ENCODE peak calls at places on chromosomes 2 and 18, in seven cellular contexts. J, V, G, Y, A, R and C are unnamed samples.

GRCh38 chr2:100646039-100646438 is 83.2 kb downstream of the PDCL3 start:
- DNase-seq in J (no peak), V (no peak), G (no peak), Y (no peak), A (no peak), R (no peak), C (no peak)

GRCh38 chr2:151649966-151650365 is 84.3 kb downstream of the NEB start:
- DNase-seq in J (no peak), V (no peak), G (no peak), Y (no peak), A (no peak), R (no peak), C (no peak)

GRCh38 chr2:23423062-23423872 is 38.3 kb downstream of the KLHL29 start:
- DNase-seq in J (no peak), V (no peak), G (no peak), Y (no peak), A (no peak), R (no peak), C (no peak)

GRCh38 chr2:237227190-237227988 is 141.7 kb downstream of the COPS8 start:
- DNase-seq in J (peak; percentile 19), V (no peak), G (no peak), Y (no peak), A (peak; percentile 98), R (no peak), C (no peak)

GRCh38 chr2:146147448-146148012 is 1627.6 kb upstream of the ZEB2 start:
- DNase-seq in J (no peak), V (no peak), G (no peak), Y (no peak), A (no peak), R (no peak), C (no peak)

GRCh38 chr2:104976603-104977120 is 61.2 kb upstream of the MRPS9 start:
- DNase-seq in J (peak; percentile 40), V (no peak), G (no peak), Y (peak; percentile 14), A (no peak), R (no peak), C (peak; percentile 71)

GRCh38 chr18:12659904-12660605 is 2.1 kb upstream of the SPIRE1 start:
- DNase-seq in J (peak; percentile 48), V (peak; percentile 56), G (no peak), Y (peak; percentile 41), A (peak; percentile 63), R (no peak), C (peak; percentile 66)

GRCh38 chr2:55035716-55036115 is 14.5 kb downstream of the RTN4 start:
- DNase-seq in J (no peak), V (no peak), G (no peak), Y (no peak), A (no peak), R (no peak), C (no peak)

GRCh38 chr2:167013227-167013626 is 124.9 kb downstream of the XIRP2 start:
- DNase-seq in J (no peak), V (no peak), G (no peak), Y (no peak), A (peak; percentile 52), R (no peak), C (no peak)

GRCh38 chr2:30354150-30354549 is 92.9 kb upstream of the LCLAT1 start:
- DNase-seq in J (no peak), V (no peak), G (no peak), Y (no peak), A (no peak), R (no peak), C (no peak)

GRCh38 chr2:240441993-240442411 is 6.5 kb downstream of the GPC1 start:
- DNase-seq in J (no peak), V (no peak), G (peak; percentile 46), Y (no peak), A (no peak), R (no peak), C (no peak)

GRCh38 chr18:57585421-57585820 is 1.1 kb downstream of the FECH start:
- DNase-seq in J (no peak), V (no peak), G (no peak), Y (no peak), A (peak; percentile 47), R (no peak), C (no peak)

GRCh38 chr18:28003451-28003850 is 173.5 kb downstream of the CDH2 start:
- DNase-seq in J (no peak), V (no peak), G (no peak), Y (no peak), A (peak; percentile 41), R (no peak), C (no peak)

GRCh38 chr2:208620487-208620978 is 213.9 kb downstream of the PTH2R start:
- DNase-seq in J (no peak), V (no peak), G (no peak), Y (no peak), A (no peak), R (no peak), C (no peak)

GRCh38 chr2:40511661-40512213 is 59.8 kb upstream of the SLC8A1 start:
- DNase-seq in J (no peak), V (peak; percentile 22), G (no peak), Y (peak; percentile 14), A (peak; percentile 74), R (no peak), C (no peak)

GRCh38 chr2:6764968-6765723 is 100.6 kb downstream of the CMPK2 start:
- DNase-seq in J (no peak), V (no peak), G (no peak), Y (no peak), A (no peak), R (no peak), C (no peak)

GRCh38 chr2:190501702-190502407 is 32.7 kb downstream of the NEMP2 start:
- DNase-seq in J (no peak), V (no peak), G (no peak), Y (no peak), A (peak; percentile 4), R (no peak), C (no peak)

GRCh38 chr2:98445708-98446577 is 1.3 kb downstream of the INPP4A start:
- DNase-seq in J (no peak), V (no peak), G (no peak), Y (no peak), A (no peak), R (no peak), C (no peak)

GRCh38 chr2:72024451-72025175 is 123.0 kb downstream of the CYP26B1 start:
- DNase-seq in J (no peak), V (no peak), G (no peak), Y (no peak), A (no peak), R (peak; percentile 61), C (no peak)

GRCh38 chr2:6027066-6027465 is 334.9 kb downstream of the SOX11 start:
- DNase-seq in J (no peak), V (no peak), G (no peak), Y (no peak), A (no peak), R (no peak), C (no peak)

GRCh38 chr2:86368181-86368824 is 30.9 kb upstream of the REEP1 start:
- DNase-seq in J (peak; percentile 33), V (peak; percentile 78), G (peak; percentile 52), Y (peak; percentile 50), A (peak; percentile 12), R (no peak), C (peak; percentile 21)

GRCh38 chr2:127644661-127645394 is 1.1 kb upstream of the GPR17 start:
- DNase-seq in J (no peak), V (no peak), G (no peak), Y (no peak), A (no peak), R (no peak), C (no peak)
- H3K4me1 ChIP-seq in J (peaks cover 9% of the 10 kb centered on the region), V (no peaks in the 10 kb centered on the region), G (peaks cover 6% of the 10 kb centered on the region), Y (peaks cover 44% of the 10 kb centered on the region), A (peaks cover 17% of the 10 kb centered on the region), R (no peaks in the 10 kb centered on the region), C (peaks cover 12% of the 10 kb centered on the region)

DNA sequence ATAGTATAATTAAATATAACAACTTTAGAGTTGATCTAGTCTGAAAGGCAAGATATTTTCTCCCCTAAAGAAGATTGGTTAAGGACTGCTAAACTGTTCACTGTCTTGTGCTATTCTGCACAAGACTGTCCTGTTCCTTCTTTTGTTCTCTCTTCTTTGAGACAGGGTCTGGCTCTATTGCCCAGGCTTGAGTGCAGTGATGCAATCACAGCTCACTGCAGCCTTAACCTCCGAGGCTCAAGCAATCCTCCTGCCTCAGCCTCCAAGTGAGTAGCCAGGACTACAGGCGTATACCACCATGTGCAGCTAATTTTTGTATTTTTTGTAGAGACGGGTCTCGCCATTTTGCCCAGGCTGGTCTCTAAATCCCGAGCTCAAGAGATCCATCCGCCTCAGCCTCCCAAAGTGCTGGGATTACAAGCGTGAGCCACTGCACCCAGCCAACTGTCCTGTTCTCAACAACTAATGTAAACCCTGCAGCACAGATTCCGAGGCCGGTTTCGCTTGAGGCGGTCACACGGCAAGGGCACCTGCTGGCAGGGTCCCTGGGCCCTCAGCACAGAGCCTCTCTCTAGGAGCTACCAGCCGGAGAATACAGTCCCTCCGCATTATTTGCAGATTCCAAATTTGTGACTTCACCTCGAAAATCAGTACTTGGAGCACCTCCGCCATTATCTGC is 16.4 kb downstream of the PXDN start:
- DNase-seq in J (no peak), V (no peak), G (no peak), Y (peak; percentile 3), A (no peak), R (peak; percentile 40), C (peak; percentile 5)
- H3K4me1 ChIP-seq in J (no peaks in the 10 kb centered on the region), V (peaks cover 30% of the 10 kb centered on the region), G (no peaks in the 10 kb centered on the region), Y (peaks cover 44% of the 10 kb centered on the region), A (peaks cover 55% of the 10 kb centered on the region), R (peaks cover 5% of the 10 kb centered on the region), C (no peaks in the 10 kb centered on the region)

GRCh38 chr2:168185583-168186274 is 61.7 kb downstream of the STK39 start:
- DNase-seq in J (no peak), V (no peak), G (no peak), Y (no peak), A (no peak), R (no peak), C (no peak)
- H3K4me1 ChIP-seq in J (peaks cover 88% of the 10 kb centered on the region), V (peaks cover 51% of the 10 kb centered on the region), G (peaks cover 45% of the 10 kb centered on the region), Y (peaks cover 76% of the 10 kb centered on the region), A (peaks cover 19% of the 10 kb centered on the region), R (peaks cover 5% of the 10 kb centered on the region), C (peaks cover 6% of the 10 kb centered on the region)

DNA sequence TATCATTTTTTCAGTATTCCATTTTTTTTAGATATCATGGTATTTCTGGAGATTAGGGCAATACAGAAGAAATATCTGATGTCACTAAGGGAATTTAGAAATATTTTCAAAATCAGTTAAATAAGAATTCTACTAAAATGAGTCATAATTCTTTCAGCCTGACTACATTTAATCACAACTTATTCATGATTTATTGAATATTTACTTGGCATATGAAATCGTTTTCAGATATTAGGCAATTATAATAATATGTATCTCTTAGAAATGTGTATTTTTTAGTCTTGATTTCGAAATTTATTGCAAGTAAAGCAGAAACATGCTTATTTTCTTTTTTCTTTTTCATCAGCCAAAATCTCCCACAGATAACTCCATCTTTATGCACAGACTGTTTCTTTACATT is 142.2 kb downstream of the CCDC102B start:
- DNase-seq in J (no peak), V (no peak), G (no peak), Y (no peak), A (no peak), R (no peak), C (no peak)
- H3K4me1 ChIP-seq in J (no peaks in the 10 kb centered on the region), V (no peaks in the 10 kb centered on the region), G (no peaks in the 10 kb centered on the region), Y (no peaks in the 10 kb centered on the region), A (no peaks in the 10 kb centered on the region), R (no peaks in the 10 kb centered on the region), C (no peaks in the 10 kb centered on the region)

DNA sequence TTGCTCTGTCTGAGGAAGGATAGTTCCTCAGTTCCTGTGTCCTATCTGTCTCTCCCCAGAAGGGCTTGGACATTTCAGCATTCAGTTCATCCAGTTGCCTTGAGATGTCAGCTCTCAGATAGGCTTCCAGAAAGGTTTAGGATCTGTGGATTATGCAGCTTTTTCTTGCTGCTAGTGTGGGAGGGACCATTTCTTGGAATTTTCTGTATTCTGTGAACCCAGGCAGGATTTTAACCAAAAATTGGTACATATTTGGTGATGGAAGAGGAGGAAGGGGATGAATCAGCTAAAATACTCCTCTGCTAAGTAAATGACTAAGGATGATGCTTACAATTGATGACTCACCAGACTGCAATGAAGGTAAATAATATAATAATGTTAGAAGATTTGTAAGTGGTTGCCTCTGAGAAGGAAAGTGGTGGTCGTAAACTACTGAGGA is 58.6 kb upstream of the DOCK10 start:
- DNase-seq in J (peak; percentile 48), V (no peak), G (no peak), Y (no peak), A (peak; percentile 97), R (no peak), C (no peak)
- H3K4me1 ChIP-seq in J (peaks cover 19% of the 10 kb centered on the region), V (no peaks in the 10 kb centered on the region), G (no peaks in the 10 kb centered on the region), Y (no peaks in the 10 kb centered on the region), A (peaks cover 26% of the 10 kb centered on the region), R (no peaks in the 10 kb centered on the region), C (no peaks in the 10 kb centered on the region)